ENCODE peak calls at places on chromosomes 16 and 17, in four cellular contexts. V is sigmoid colon, M is thoracic aorta, G is fibroblast of lung. Q is an unnamed sample. For H3K36me3, the result is how much of the 10 kb centered on the place peaks cover.

GRCh38 chr16:64983983-64984382 is 137.9 kb downstream of the CDH11 start:
- DNase-seq in M (no peak), G (peak), V (no peak), Q (peak)

GRCh38 chr17:1590747-1591473 is 28.3 kb upstream of the PITPNA start:
- DNase-seq in G (no peak), V (no peak), M (no peak), Q (no peak)

GRCh38 chr17:12282056-12282455 is 261.4 kb downstream of the MAP2K4 start:
- DNase-seq in V (no peak), M (no peak), G (peak), Q (no peak)

GRCh38 chr16:17590711-17591654 is 120.2 kb upstream of the XYLT1 start:
- DNase-seq in M (no peak), V (no peak), G (peak), Q (no peak)

GRCh38 chr17:50443492-50444051 is 17.6 kb downstream of the ACSF2 start:
- DNase-seq in V (no peak), M (no peak), G (no peak), Q (no peak)

GRCh38 chr16:83581994-83582747 is 225.6 kb upstream of the HSBP1 start:
- DNase-seq in M (no peak), V (no peak), G (no peak), Q (no peak)

GRCh38 chr16:24045641-24046040 is 209.9 kb downstream of the PRKCB start:
- DNase-seq in M (no peak), V (no peak), G (no peak), Q (no peak)

GRCh38 chr17:47120521-47121095 is 68.5 kb downstream of the CDC27 start:
- DNase-seq in V (no peak), M (no peak), G (peak), Q (no peak)

GRCh38 chr16:6861136-6861535 is 471.5 kb upstream of the RBFOX1 start:
- DNase-seq in M (no peak), V (no peak), G (no peak), Q (no peak)

GRCh38 chr17:33560165-33560564 is 267.1 kb upstream of the ASIC2 start:
- DNase-seq in G (peak), V (no peak), M (no peak), Q (no peak)

GRCh38 chr17:17060001-17060929 is 18.0 kb downstream of the MPRIP start:
- DNase-seq in V (peak), G (no peak), M (no peak), Q (no peak)

GRCh38 chr17:82320140-82320840 is 2.9 kb upstream of the CD7 start:
- DNase-seq in G (no peak), M (no peak), V (no peak), Q (no peak)

GRCh38 chr17:61391595-61392291 is 7.9 kb upstream of the TBX2 start:
- DNase-seq in V (no peak), M (no peak), G (no peak), Q (no peak)

GRCh38 chr17:20189322-20189721 is 180.2 kb downstream of the SPECC1 start:
- DNase-seq in G (peak), M (no peak), V (no peak), Q (no peak)

GRCh38 chr17:75850928-75851692 is 4.0 kb downstream of the WBP2 start:
- DNase-seq in M (no peak), G (peak), V (peak), Q (no peak)

GRCh38 chr16:1645914-1646525 is 32.1 kb upstream of the JPT2 start:
- DNase-seq in M (no peak), G (peak), V (no peak), Q (no peak)

GRCh38 chr17:79837888-79838540 is 1.2 kb downstream of the CBX4 start:
- DNase-seq in V (no peak), G (no peak), M (no peak), Q (no peak)

GRCh38 chr17:978110-979093 is 1.2 kb downstream of the NXN start:
- DNase-seq in V (peak), M (no peak), G (peak), Q (no peak)

GRCh38 chr17:21539146-21539545 is 153.2 kb upstream of the KCNJ18 start:
- DNase-seq in M (no peak), G (peak), V (no peak), Q (no peak)

GRCh38 chr17:27579304-27579703 is 51.7 kb upstream of the LGALS9 start:
- DNase-seq in G (no peak), V (no peak), M (no peak), Q (no peak)

GRCh38 chr17:3679186-3680126 is 10.8 kb downstream of the EMC6 start:
- DNase-seq in G (no peak), M (no peak), V (no peak), Q (no peak)

GRCh38 chr17:40399185-40399584 is 18.5 kb downstream of the TOP2A start:
- DNase-seq in M (no peak), G (peak), V (no peak), Q (no peak)

GRCh38 chr17:78934681-78935418 is 9.7 kb upstream of the TIMP2 start:
- DNase-seq in M (no peak), V (peak), G (peak), Q (no peak)

GRCh38 chr17:47192549-47192948 is 3.5 kb upstream of the CDC27 start:
- DNase-seq in G (peak), V (no peak), M (no peak), Q (no peak)

GRCh38 chr16:3035972-3036725 is 595 bp downstream of the BICDL2 start:
- DNase-seq in V (no peak), G (no peak), M (no peak), Q (no peak)

GRCh38 chr17:79459003-79459655 is 151.7 kb downstream of the RBFOX3 start:
- DNase-seq in G (no peak), V (no peak), M (no peak), Q (no peak)

GRCh38 chr17:45260204-45260783 is 1.6 kb downstream of the SPATA32 start:
- DNase-seq in V (no peak), M (no peak), G (no peak), Q (no peak)

GRCh38 chr17:45253879-45254278 is 8.0 kb downstream of the SPATA32 start:
- DNase-seq in M (no peak), V (no peak), G (no peak), Q (no peak)

GRCh38 chr17:45257115-45257514 is 4.8 kb downstream of the SPATA32 start:
- DNase-seq in G (no peak), M (no peak), V (no peak), Q (no peak)

GRCh38 chr17:45255358-45255757 is 6.5 kb downstream of the SPATA32 start:
- DNase-seq in G (no peak), M (no peak), V (no peak), Q (no peak)

GRCh38 chr17:45256114-45256966 is 5.6 kb downstream of the SPATA32 start:
- DNase-seq in V (no peak), G (no peak), M (no peak), Q (peak)
- TF ChIP-seq CTCF in V (no peak), G (no peak), M (no peak), Q (peak)

DNA sequence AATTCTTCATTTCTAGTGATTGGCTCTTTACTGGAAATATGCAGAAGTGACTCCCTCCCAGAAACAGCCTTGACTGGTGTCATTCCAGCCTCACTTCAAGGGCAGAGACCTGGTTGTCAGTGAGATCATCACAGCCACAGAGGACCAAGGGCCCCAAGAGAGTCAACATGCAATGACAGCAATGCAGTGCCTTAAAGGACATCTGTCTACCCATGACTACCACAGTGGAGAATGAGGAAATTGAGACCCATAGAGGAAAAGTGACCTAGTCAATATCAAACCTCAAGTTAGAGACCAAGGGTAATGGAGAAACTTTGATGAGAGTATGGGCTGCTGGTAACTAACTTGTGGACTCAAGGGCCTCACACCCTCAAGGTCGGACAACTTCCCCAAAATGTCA is 11.2 kb downstream of the NOG start:
- DNase-seq in M (no peak), G (no peak), V (no peak), Q (no peak)
- H3K36me3 ChIP-seq in M (under half), G (under half), V (under half), Q (under half)

GRCh38 chr16:78628526-78628925 is 529.1 kb downstream of the WWOX start:
- DNase-seq in V (no peak), G (peak), M (no peak), Q (no peak)

GRCh38 chr16:78624349-78624748 is 524.9 kb downstream of the WWOX start:
- DNase-seq in V (no peak), M (no peak), G (no peak), Q (no peak)

GRCh38 chr16:78633551-78633950 is 534.1 kb downstream of the WWOX start:
- DNase-seq in G (peak), M (no peak), V (no peak), Q (no peak)

GRCh38 chr16:78629173-78629572 is 529.7 kb downstream of the WWOX start:
- DNase-seq in M (no peak), V (no peak), G (peak), Q (no peak)

DNA sequence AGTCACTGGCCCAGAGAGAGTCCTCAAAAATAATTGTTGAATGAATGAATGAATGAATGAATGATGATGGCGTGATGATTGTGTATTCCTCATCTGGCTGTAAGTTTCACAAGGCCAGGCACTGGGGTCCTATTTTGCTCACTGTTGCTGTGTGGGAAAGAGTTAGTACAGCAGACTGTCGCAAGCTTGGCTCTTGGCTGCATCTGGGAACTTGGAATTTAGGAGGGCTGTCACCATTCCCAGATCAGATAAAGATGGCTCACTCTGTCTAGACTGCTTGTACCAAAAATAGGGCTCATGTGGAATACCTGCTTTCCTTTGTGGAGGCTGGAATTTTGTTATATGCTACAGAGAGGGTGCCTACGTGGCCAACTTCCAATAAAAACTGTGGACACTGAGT is 530.6 kb downstream of the WWOX start:
- DNase-seq in G (no peak), V (no peak), M (no peak), Q (no peak)
- TF ChIP-seq CTCF in G (no peak), V (no peak), M (no peak), Q (no peak)

GRCh38 chr16:67196881-67197280 is 2.0 kb upstream of the ELMO3 start:
- DNase-seq in M (no peak), G (no peak), V (no peak), Q (no peak)

GRCh38 chr16:67199808-67200198 is 872 bp downstream of the ELMO3 start:
- DNase-seq in G (no peak), M (no peak), V (no peak), Q (no peak)

GRCh38 chr16:67199011-67199807 is at the start of gene ELMO3:
- DNase-seq in G (no peak), M (no peak), V (no peak), Q (no peak)

GRCh38 chr16:67197704-67198103 is 1.2 kb upstream of the ELMO3 start:
- DNase-seq in V (no peak), M (no peak), G (no peak), Q (no peak)

GRCh38 chr16:67198238-67198734 is 645 bp upstream of the ELMO3 start:
- DNase-seq in G (peak), M (no peak), V (no peak), Q (no peak)
- H3K36me3 ChIP-seq in G (half or more), M (under half), V (under half), Q (under half)

GRCh38 chr16:12519986-12520385 is 283.7 kb downstream of the CPPED1 start:
- DNase-seq in M (no peak), G (no peak), V (no peak), Q (no peak)

GRCh38 chr16:12523002-12523401 is 280.7 kb downstream of the CPPED1 start:
- DNase-seq in G (no peak), M (no peak), V (no peak), Q (no peak)

GRCh38 chr16:12524658-12525057 is 279.0 kb downstream of the CPPED1 start:
- DNase-seq in V (no peak), G (no peak), M (no peak), Q (no peak)

GRCh38 chr16:12518238-12519004 is 285.3 kb downstream of the CPPED1 start:
- DNase-seq in M (no peak), G (no peak), V (no peak), Q (no peak)

GRCh38 chr16:12522334-12522733 is 281.4 kb downstream of the CPPED1 start:
- DNase-seq in M (no peak), G (no peak), V (no peak), Q (no peak)
- TF ChIP-seq CTCF in M (no peak), G (no peak), V (no peak), Q (no peak)

DNA sequence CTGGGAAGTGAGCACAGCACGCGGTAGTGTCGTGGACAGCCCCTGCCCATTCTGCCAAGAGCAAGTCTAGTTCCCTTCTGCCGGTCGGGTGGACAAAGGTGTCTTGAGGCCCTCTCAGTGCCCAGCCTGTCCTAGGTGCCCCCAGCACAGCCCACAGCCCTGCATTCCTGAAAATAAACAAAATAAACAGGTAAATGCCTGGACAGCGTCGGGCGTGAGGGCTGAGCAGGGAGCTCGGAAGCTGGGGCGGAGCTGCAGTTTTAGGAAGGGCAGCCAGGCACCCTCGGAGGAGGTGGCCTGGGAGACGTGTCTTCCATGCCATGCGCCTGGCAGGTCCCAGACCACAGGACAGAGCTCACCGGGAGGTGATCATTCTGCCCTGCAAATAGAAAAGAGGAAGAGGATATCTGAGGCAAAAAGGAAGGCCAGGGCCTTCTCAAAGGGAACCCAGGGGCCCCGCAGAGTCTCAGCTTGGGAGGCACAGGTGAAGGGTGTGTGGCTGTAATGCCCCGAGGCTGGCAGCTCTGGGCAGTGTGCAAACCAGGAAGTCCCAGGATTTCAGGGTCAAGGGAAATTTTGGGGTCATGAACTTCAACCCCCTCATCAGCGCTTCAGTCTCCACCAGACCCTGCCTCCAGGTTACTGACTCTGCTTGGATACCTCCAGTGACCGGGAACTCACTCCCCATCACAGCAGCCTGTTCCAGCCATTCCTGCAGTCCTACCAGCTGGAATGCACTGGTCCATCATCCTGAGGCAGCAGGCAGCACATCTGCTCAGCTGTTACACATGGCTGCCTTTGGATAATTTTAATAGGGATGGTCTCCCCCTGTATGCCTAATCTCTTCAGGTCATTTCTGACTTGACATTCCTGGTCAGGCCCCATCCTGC is 1.7 kb downstream of the ZNF469 start:
- DNase-seq in V (peak), G (no peak), M (no peak), Q (no peak)
- H3K36me3 ChIP-seq in V (under half), G (under half), M (under half), Q (under half)

GRCh38 chr16:85452364-85453178 is 160.6 kb upstream of the GSE1 start:
- DNase-seq in M (no peak), G (no peak), V (no peak), Q (no peak)
- TF ChIP-seq CTCF in M (no peak), G (no peak), V (no peak), Q (peak)